ENCODE peak calls at places on chromosomes 12 and 14, in six cellular contexts. M is nephron progenitor cell; V is stimulated activated CD8-positive, alpha-beta memory T cell treated with anti-CD3 and anti-CD28 coated beads, Interleukin-15, amount 100 ng/mL, for 4 hours; E is AG10803; H is trophoblast cell; Y is cardiac fibroblast. F is an unnamed sample.

GRCh38 chr12:84136862-84137367 is 775.7 kb downstream of the SLC6A15 start:
- DNase-seq in M (no peak), V (no peak), E (peak), H (no peak), Y (peak), F (no peak)

GRCh38 chr14:69475194-69475818 is 9.2 kb upstream of the PLEKHD1 start:
- DNase-seq in M (no peak), V (no peak), E (no peak), H (no peak), Y (peak), F (peak)

GRCh38 chr12:32039917-32040575 is 66.6 kb upstream of the BICD1 start:
- DNase-seq in M (no peak), V (no peak), E (no peak), H (no peak), Y (no peak), F (no peak)

GRCh38 chr12:46664771-46665287 is 161.0 kb downstream of the SLC38A4 start:
- DNase-seq in M (no peak), V (no peak), E (peak), H (no peak), Y (peak), F (no peak)

GRCh38 chr12:4975574-4975973 is 65.9 kb downstream of the KCNA1 start:
- DNase-seq in M (peak), V (no peak), E (no peak), H (no peak), Y (no peak), F (peak)

GRCh38 chr12:79055926-79056674 is 191.5 kb downstream of the SYT1 start:
- DNase-seq in M (no peak), V (no peak), E (no peak), H (no peak), Y (peak), F (no peak)

GRCh38 chr12:117897379-117898161 is 71.2 kb downstream of the KSR2 start:
- DNase-seq in M (no peak), V (no peak), E (no peak), H (no peak), Y (no peak), F (peak)

GRCh38 chr14:101460986-101461750 is 100.1 kb upstream of the DIO3 start:
- DNase-seq in M (no peak), V (no peak), E (no peak), H (no peak), Y (no peak), F (no peak)

GRCh38 chr12:3680919-3681594 is 71.9 kb downstream of the CRACR2A start:
- DNase-seq in M (no peak), V (no peak), E (peak), H (peak), Y (peak), F (no peak)

GRCh38 chr12:4116251-4117111 is 157.1 kb upstream of the CCND2 start:
- DNase-seq in M (no peak), V (no peak), E (peak), H (peak), Y (peak), F (no peak)

GRCh38 chr14:103161054-103161397 is 37.8 kb downstream of the TNFAIP2 start:
- DNase-seq in M (no peak), V (no peak), E (peak), H (peak), Y (peak), F (no peak)

GRCh38 chr12:120055639-120056038 is 60.9 kb downstream of the RAB35 start:
- DNase-seq in M (no peak), V (no peak), E (no peak), H (no peak), Y (no peak), F (no peak)

GRCh38 chr12:91185437-91185836 is 2.8 kb upstream of the DCN start:
- DNase-seq in M (no peak), V (no peak), E (no peak), H (no peak), Y (no peak), F (no peak)

GRCh38 chr12:113306382-113306781 is 28.5 kb downstream of the SLC8B1 start:
- DNase-seq in M (no peak), V (no peak), E (no peak), H (no peak), Y (no peak), F (no peak)

GRCh38 chr14:38775986-38776385 is 327.0 kb downstream of the SEC23A start:
- DNase-seq in M (no peak), V (no peak), E (no peak), H (no peak), Y (no peak), F (no peak)